ENCODE peak calls at places on chromosome 7, in six cellular contexts. B is fibroblast of lung, A is lower leg skin, K is Karpas-422, E is DMS153, C is right cardiac atrium. G is an unnamed sample.

GRCh38 chr7:100719523-100720319 is 547 bp upstream of the EPO start:
- DNase-seq in B (peak; percentile 65), A (no peak), K (no peak), E (no peak), C (no peak), G (peak; percentile 32)

GRCh38 chr7:46565257-46565656 is 644.2 kb upstream of the IGFBP3 start:
- DNase-seq in B (no peak), A (no peak), K (no peak), E (no peak), C (no peak), G (no peak)

GRCh38 chr7:40780431-40780830 is 645.6 kb downstream of the SUGCT start:
- DNase-seq in B (no peak), A (no peak), K (no peak), E (no peak), C (no peak), G (no peak)

GRCh38 chr7:67019562-67020390 is 23.1 kb downstream of the TYW1 start:
- DNase-seq in B (no peak), A (peak; percentile 40), K (no peak), E (peak; percentile 76), C (no peak), G (no peak)

GRCh38 chr7:131527462-131527861 is 29.0 kb downstream of the PODXL start:
- DNase-seq in B (no peak), A (no peak), K (no peak), E (no peak), C (no peak), G (no peak)

GRCh38 chr7:5359344-5359743 is 64.3 kb downstream of the TNRC18 start:
- DNase-seq in B (no peak), A (no peak), K (no peak), E (no peak), C (no peak), G (no peak)

GRCh38 chr7:34073676-34074075 is 168.3 kb downstream of the BMPER start:
- DNase-seq in B (peak; percentile 80), A (no peak), K (no peak), E (no peak), C (no peak), G (no peak)

GRCh38 chr7:147937428-147937827 is 653.1 kb upstream of the C7orf33 start:
- DNase-seq in B (no peak), A (no peak), K (no peak), E (no peak), C (no peak), G (no peak)

GRCh38 chr7:158097511-158098124 is 490.0 kb downstream of the PTPRN2 start:
- DNase-seq in B (no peak), A (peak; percentile 29), K (no peak), E (peak; percentile 89), C (no peak), G (no peak)